ENCODE peak calls at places on chromosomes 16 and 17, in eight cellular contexts. Z is endothelial cell of umbilical vein, E is transverse colon, F is H1, C is HCT116, Q is prostate gland, X is stomach, M is GM23338. U is an unnamed sample.

GRCh38 chr16:9885876-9886275 is 296.4 kb downstream of the GRIN2A start:
- DNase-seq in Z (no peak), E (no peak), F (no peak), C (no peak), Q (no peak), X (no peak), M (no peak), U (no peak)

GRCh38 chr17:54968954-54969400 is 412 bp downstream of the STXBP4 start:
- DNase-seq in Z (no peak), E (peak), F (no peak), C (no peak), Q (peak), X (no peak), M (no peak), U (no peak)

GRCh38 chr16:28974007-28974436 is 556 bp upstream of the SPNS1 start:
- DNase-seq in Z (peak), E (peak), F (peak), C (peak), Q (no peak), X (peak), M (peak), U (no peak)

GRCh38 chr17:81665205-81666091 is 957 bp downstream of the OXLD1 start:
- DNase-seq in Z (no peak), E (peak), F (no peak), C (no peak), Q (no peak), X (no peak), M (peak), U (peak)

GRCh38 chr17:66533572-66533971 is 231.2 kb downstream of the PRKCA start:
- DNase-seq in Z (no peak), E (no peak), F (no peak), C (no peak), Q (peak), X (no peak), M (peak), U (no peak)

GRCh38 chr16:14368399-14368798 is 261.7 kb downstream of the PARN start:
- DNase-seq in Z (no peak), E (no peak), F (no peak), C (no peak), Q (no peak), X (no peak), M (no peak), U (no peak)

GRCh38 chr16:3822366-3823045 is 58.0 kb downstream of the CREBBP start:
- DNase-seq in Z (peak), E (no peak), F (no peak), C (no peak), Q (no peak), X (no peak), M (no peak), U (no peak)

GRCh38 chr17:78013683-78014467 is 55.4 kb downstream of the TNRC6C start:
- DNase-seq in Z (peak), E (peak), F (no peak), C (peak), Q (peak), X (peak), M (peak), U (peak)

GRCh38 chr17:10151667-10152496 is 46.5 kb downstream of the GAS7 start:
- DNase-seq in Z (no peak), E (peak), F (no peak), C (no peak), Q (no peak), X (peak), M (no peak), U (peak)

GRCh38 chr16:86516618-86517003 is 6.3 kb downstream of the FOXF1 start:
- DNase-seq in Z (no peak), E (no peak), F (no peak), C (no peak), Q (no peak), X (no peak), M (no peak), U (peak)

GRCh38 chr16:85363881-85364280 is 249.2 kb upstream of the GSE1 start:
- DNase-seq in Z (no peak), E (no peak), F (no peak), C (no peak), Q (no peak), X (no peak), M (no peak), U (no peak)

GRCh38 chr17:57187391-57187790 is 68.9 kb upstream of the MSI2 start:
- DNase-seq in Z (peak), E (no peak), F (no peak), C (no peak), Q (no peak), X (no peak), M (no peak), U (no peak)

GRCh38 chr16:31094088-31094423 is 541 bp downstream of the VKORC1 start:
- DNase-seq in Z (peak), E (no peak), F (no peak), C (no peak), Q (no peak), X (no peak), M (peak), U (no peak)

GRCh38 chr17:49076575-49077384 is 55.8 kb upstream of the B4GALNT2 start:
- DNase-seq in Z (peak), E (no peak), F (no peak), C (no peak), Q (no peak), X (no peak), M (no peak), U (no peak)

GRCh38 chr17:83080641-83081560 is 1.5 kb downstream of the METRNL start:
- DNase-seq in Z (no peak), E (peak), F (no peak), C (no peak), Q (no peak), X (peak), M (peak), U (no peak)

GRCh38 chr16:58021661-58022551 is 3.6 kb upstream of the MMP15 start:
- DNase-seq in Z (no peak), E (no peak), F (no peak), C (no peak), Q (no peak), X (no peak), M (no peak), U (no peak)

GRCh38 chr17:44176671-44177501 is 6.4 kb downstream of the ASB16 start:
- DNase-seq in Z (no peak), E (no peak), F (no peak), C (no peak), Q (no peak), X (no peak), M (no peak), U (peak)

GRCh38 chr16:79284760-79285159 is 315.8 kb downstream of the MAF start:
- DNase-seq in Z (no peak), E (no peak), F (no peak), C (no peak), Q (no peak), X (no peak), M (no peak), U (no peak)

GRCh38 chr16:53501216-53501859 is 1.7 kb downstream of the AKTIP start:
- DNase-seq in Z (no peak), E (no peak), F (no peak), C (no peak), Q (no peak), X (no peak), M (peak), U (no peak)

GRCh38 chr17:74439691-74440567 is 8.0 kb downstream of the GPRC5C start:
- DNase-seq in Z (no peak), E (no peak), F (no peak), C (no peak), Q (no peak), X (no peak), M (no peak), U (no peak)
- H3K4me3 ChIP-seq in Z (no peak), E (no peak), F (no peak), C (no peak), Q (no peak), X (peak), M (no peak), U (no peak)

GRCh38 chr17:19275457-19276082 is 38.4 kb downstream of the EPN2 start:
- DNase-seq in Z (no peak), E (no peak), F (no peak), C (no peak), Q (no peak), X (no peak), M (no peak), U (no peak)
- H3K27ac ChIP-seq in Z (no peak), E (no peak), F (no peak), C (no peak), Q (no peak), X (no peak), M (no peak), U (no peak)

GRCh38 chr17:60393840-60394529 is 2.1 kb upstream of the USP32 start:
- DNase-seq in Z (no peak), E (no peak), F (no peak), C (no peak), Q (no peak), X (no peak), M (no peak), U (no peak)

GRCh38 chr17:60391419-60392041 is 403 bp downstream of the USP32 start:
- DNase-seq in Z (no peak), E (no peak), F (peak), C (no peak), Q (no peak), X (no peak), M (peak), U (no peak)

GRCh38 chr17:60392845-60393702 is 1.1 kb upstream of the USP32 start:
- DNase-seq in Z (peak), E (peak), F (no peak), C (peak), Q (peak), X (peak), M (peak), U (peak)

GRCh38 chr17:60390881-60391418 is 983 bp downstream of the USP32 start:
- DNase-seq in Z (peak), E (peak), F (no peak), C (no peak), Q (peak), X (peak), M (no peak), U (peak)

GRCh38 chr17:60392042-60392844 is at the start of gene USP32:
- DNase-seq in Z (peak), E (peak), F (peak), C (peak), Q (peak), X (peak), M (peak), U (peak)
- TF ChIP-seq POLR2AphosphoS5 in Z (peak), E (peak), F (peak), C (no peak), Q (peak), X (peak), M (peak), U (peak)

GRCh38 chr17:50808888-50809287 is 26.5 kb upstream of the WFIKKN2 start:
- DNase-seq in Z (no peak), E (no peak), F (no peak), C (no peak), Q (no peak), X (no peak), M (no peak), U (no peak)

GRCh38 chr17:50808413-50808812 is 27.0 kb upstream of the WFIKKN2 start:
- DNase-seq in Z (no peak), E (no peak), F (no peak), C (no peak), Q (no peak), X (no peak), M (no peak), U (no peak)

GRCh38 chr17:50806141-50806643 is 29.2 kb upstream of the WFIKKN2 start:
- DNase-seq in Z (no peak), E (no peak), F (no peak), C (no peak), Q (no peak), X (peak), M (peak), U (no peak)

GRCh38 chr17:50807014-50807413 is 28.4 kb upstream of the WFIKKN2 start:
- DNase-seq in Z (no peak), E (no peak), F (no peak), C (no peak), Q (no peak), X (no peak), M (no peak), U (no peak)

DNA sequence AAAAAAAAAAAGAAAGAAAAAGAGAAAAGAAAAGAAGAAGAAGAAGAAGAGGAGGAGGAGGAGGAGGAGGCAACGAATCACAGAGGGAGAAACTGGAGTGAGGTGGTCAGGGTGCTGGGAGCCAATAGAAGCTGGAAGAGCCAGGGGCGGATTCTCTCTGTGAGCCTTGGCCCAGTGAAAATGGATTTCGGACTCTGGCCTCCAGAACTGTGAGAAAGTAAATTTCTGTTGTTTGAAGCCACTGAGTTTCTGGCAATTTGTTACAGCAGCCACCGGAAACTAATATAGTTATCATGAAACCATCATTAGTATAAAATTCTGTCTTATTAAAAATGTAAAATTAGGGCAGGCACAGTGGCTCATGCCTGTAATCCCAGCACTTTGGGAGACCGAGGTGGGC is 27.7 kb upstream of the WFIKKN2 start:
- DNase-seq in Z (no peak), E (no peak), F (no peak), C (no peak), Q (no peak), X (no peak), M (no peak), U (no peak)
- H3K4me3 ChIP-seq in Z (no peak), E (no peak), F (no peak), C (no peak), Q (no peak), X (no peak), M (no peak), U (no peak)

DNA sequence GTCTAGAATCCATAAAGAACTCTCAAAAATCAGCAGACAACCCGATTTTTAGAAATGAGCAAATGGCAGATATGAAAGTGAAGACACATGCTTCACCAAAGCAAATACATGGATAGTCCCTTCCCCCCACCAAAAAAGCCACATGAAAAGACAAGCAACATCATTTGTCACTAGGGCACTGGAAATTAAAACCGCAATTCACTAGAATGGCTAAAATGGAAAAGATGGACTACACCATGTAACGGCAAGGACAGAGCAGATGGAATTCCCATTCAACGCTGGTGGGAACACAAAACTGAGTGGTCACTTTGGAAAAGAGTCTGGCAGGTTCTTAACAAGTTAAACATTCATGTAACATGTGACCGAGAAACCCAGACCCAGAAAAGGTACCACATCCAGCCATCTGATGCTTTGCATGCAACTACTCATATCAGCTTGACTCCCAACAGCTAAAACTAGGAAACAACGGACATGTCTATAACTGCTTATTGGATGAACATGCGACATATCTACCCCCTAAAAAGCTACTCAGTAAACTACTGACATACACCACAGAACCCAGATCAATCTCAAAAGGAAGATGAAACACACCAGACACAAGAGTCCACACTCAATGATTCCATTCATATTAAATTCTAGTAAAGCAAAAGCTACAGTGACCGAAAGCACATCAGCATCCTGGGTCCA is 132.6 kb downstream of the ZNF778 start:
- DNase-seq in Z (no peak), E (no peak), F (no peak), C (no peak), Q (no peak), X (no peak), M (no peak), U (no peak)
- H3K27ac ChIP-seq in Z (no peak), E (no peak), F (no peak), C (no peak), Q (no peak), X (no peak), M (peak), U (no peak)

GRCh38 chr17:17722081-17722905 is 41.0 kb downstream of the RAI1 start:
- DNase-seq in Z (no peak), E (no peak), F (no peak), C (no peak), Q (no peak), X (no peak), M (peak), U (peak)

GRCh38 chr17:17724991-17725852 is 44.0 kb downstream of the RAI1 start:
- DNase-seq in Z (peak), E (no peak), F (no peak), C (no peak), Q (no peak), X (no peak), M (peak), U (no peak)

GRCh38 chr17:17722906-17723353 is 41.7 kb downstream of the RAI1 start:
- DNase-seq in Z (no peak), E (no peak), F (no peak), C (no peak), Q (no peak), X (no peak), M (no peak), U (no peak)

GRCh38 chr17:17724307-17724921 is 43.2 kb downstream of the RAI1 start:
- DNase-seq in Z (peak), E (no peak), F (no peak), C (no peak), Q (no peak), X (no peak), M (peak), U (peak)

GRCh38 chr17:17723354-17724261 is 42.4 kb downstream of the RAI1 start:
- DNase-seq in Z (peak), E (no peak), F (no peak), C (no peak), Q (peak), X (no peak), M (peak), U (no peak)
- TF ChIP-seq POLR2AphosphoS5 in Z (no peak), E (no peak), F (no peak), C (no peak), Q (peak), X (no peak), M (no peak), U (no peak)

GRCh38 chr16:70579648-70580630 is 56.3 kb downstream of the SF3B3 start:
- DNase-seq in Z (no peak), E (peak), F (no peak), C (no peak), Q (no peak), X (peak), M (no peak), U (peak)
- H3K4me3 ChIP-seq in Z (no peak), E (peak), F (no peak), C (no peak), Q (no peak), X (peak), M (no peak), U (no peak)

GRCh38 chr17:29049541-29050150 is 6.7 kb downstream of the PIPOX start:
- DNase-seq in Z (no peak), E (no peak), F (no peak), C (no peak), Q (no peak), X (no peak), M (no peak), U (no peak)

GRCh38 chr17:29051194-29051593 is 8.3 kb downstream of the PIPOX start:
- DNase-seq in Z (no peak), E (no peak), F (no peak), C (no peak), Q (no peak), X (no peak), M (no peak), U (no peak)

GRCh38 chr17:29048440-29049360 is 5.8 kb downstream of the PIPOX start:
- DNase-seq in Z (no peak), E (no peak), F (no peak), C (no peak), Q (no peak), X (no peak), M (peak), U (no peak)

GRCh38 chr17:29051731-29052130 is 8.8 kb downstream of the PIPOX start:
- DNase-seq in Z (no peak), E (no peak), F (no peak), C (no peak), Q (no peak), X (no peak), M (no peak), U (no peak)

GRCh38 chr17:29050176-29050575 is 7.2 kb downstream of the PIPOX start:
- DNase-seq in Z (no peak), E (no peak), F (no peak), C (no peak), Q (no peak), X (no peak), M (no peak), U (no peak)
- H3K27ac ChIP-seq in Z (no peak), E (no peak), F (no peak), C (no peak), Q (no peak), X (no peak), M (no peak), U (no peak)

DNA sequence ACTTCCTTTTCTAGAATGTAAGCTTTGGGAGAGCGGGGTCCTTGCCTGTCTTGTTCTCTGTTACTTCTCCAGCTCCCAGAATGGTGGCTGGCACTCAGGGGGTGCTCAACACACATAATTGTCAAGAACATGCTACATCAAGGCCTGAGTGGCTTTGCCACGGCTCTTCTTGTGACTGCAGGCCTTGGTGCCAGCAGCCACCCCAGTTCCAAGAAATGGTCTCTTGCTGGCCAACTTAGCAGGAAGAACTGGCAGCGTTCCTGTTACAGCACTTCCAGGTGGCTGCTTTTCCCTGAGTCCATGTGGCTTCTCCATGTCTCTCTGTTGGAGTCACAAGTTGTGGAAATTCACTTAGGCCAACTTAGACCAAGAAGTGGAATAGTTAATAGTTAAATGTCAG is 36.1 kb downstream of the PRKCB start:
- DNase-seq in Z (no peak), E (no peak), F (no peak), C (no peak), Q (no peak), X (no peak), M (no peak), U (no peak)
- TF ChIP-seq POLR2AphosphoS5 in Z (no peak), E (no peak), F (no peak), C (no peak), Q (peak), X (no peak), M (no peak), U (no peak)